ENCODE peak calls at places on chromosomes 5 and 9, in ten cellular contexts. F, C, Y, X, P, D, U, N, Q and V are unnamed samples. For H3K4me1, the result is how much of the 10 kb centered on the place peaks cover.

GRCh38 chr9:92961627-92962302 is 14.4 kb downstream of the FGD3 start:
- DNase-seq in F (no peak), C (no peak), Y (no peak), X (no peak), P (peak), D (no peak), U (no peak), N (no peak), Q (no peak), V (no peak)

GRCh38 chr5:65760504-65761275 is 38.7 kb downstream of the NLN start:
- DNase-seq in F (no peak), C (peak), Y (peak), X (peak), P (peak), D (no peak), U (peak), N (peak), Q (no peak), V (no peak)

GRCh38 chr9:81626511-81626910 is 62.8 kb downstream of the TLE1 start:
- DNase-seq in F (no peak), C (no peak), Y (peak), X (no peak), P (no peak), D (no peak), U (peak), N (no peak), Q (no peak), V (peak)

GRCh38 chr9:134264169-134264568 is 62.1 kb upstream of the RXRA start:
- DNase-seq in F (no peak), C (peak), Y (no peak), X (no peak), P (no peak), D (no peak), U (no peak), N (no peak), Q (no peak), V (no peak)

GRCh38 chr9:136969150-136969549 is 8.2 kb upstream of the PTGDS start:
- DNase-seq in F (no peak), C (no peak), Y (no peak), X (no peak), P (no peak), D (no peak), U (no peak), N (no peak), Q (no peak), V (no peak)

GRCh38 chr5:56950626-56951130 is 1.2 kb downstream of the MIER3 start:
- DNase-seq in F (peak), C (peak), Y (peak), X (peak), P (peak), D (peak), U (peak), N (peak), Q (peak), V (no peak)

GRCh38 chr5:149035282-149035882 is 27.5 kb downstream of the SH3TC2 start:
- DNase-seq in F (peak), C (peak), Y (peak), X (peak), P (peak), D (peak), U (peak), N (peak), Q (peak), V (peak)

GRCh38 chr5:1118231-1118698 is 6.4 kb upstream of the SLC12A7 start:
- DNase-seq in F (no peak), C (peak), Y (no peak), X (peak), P (no peak), D (no peak), U (peak), N (no peak), Q (no peak), V (no peak)

GRCh38 chr5:1808466-1808865 is 7.3 kb downstream of the NDUFS6 start:
- DNase-seq in F (no peak), C (no peak), Y (peak), X (peak), P (no peak), D (peak), U (peak), N (no peak), Q (no peak), V (no peak)

GRCh38 chr5:14239404-14239803 is 96.3 kb downstream of the TRIO start:
- DNase-seq in F (no peak), C (no peak), Y (no peak), X (no peak), P (no peak), D (no peak), U (no peak), N (no peak), Q (no peak), V (no peak)

GRCh38 chr9:91179237-91180138 is 182.2 kb downstream of the AUH start:
- DNase-seq in F (no peak), C (no peak), Y (peak), X (no peak), P (no peak), D (no peak), U (peak), N (no peak), Q (no peak), V (no peak)

GRCh38 chr5:29162297-29162696 is 2031.2 kb upstream of the CDH6 start:
- DNase-seq in F (no peak), C (no peak), Y (no peak), X (no peak), P (no peak), D (no peak), U (no peak), N (no peak), Q (no peak), V (no peak)

GRCh38 chr5:11174601-11175000 is 413.6 kb upstream of the DAP start:
- DNase-seq in F (no peak), C (no peak), Y (no peak), X (no peak), P (no peak), D (peak), U (no peak), N (no peak), Q (no peak), V (no peak)

GRCh38 chr5:6766558-6767191 is 53.4 kb downstream of the TENT4A start:
- DNase-seq in F (peak), C (peak), Y (peak), X (peak), P (peak), D (peak), U (peak), N (peak), Q (peak), V (peak)

GRCh38 chr5:169097374-169097831 is 203.5 kb downstream of the SLIT3 start:
- DNase-seq in F (no peak), C (no peak), Y (peak), X (no peak), P (no peak), D (peak), U (peak), N (peak), Q (no peak), V (no peak)

GRCh38 chr9:34650816-34651215 is 1.2 kb upstream of the IL11RA start:
- DNase-seq in F (no peak), C (no peak), Y (no peak), X (peak), P (no peak), D (peak), U (no peak), N (no peak), Q (no peak), V (no peak)

GRCh38 chr9:34652608-34653007 is 623 bp downstream of the IL11RA start:
- DNase-seq in F (no peak), C (no peak), Y (peak), X (peak), P (no peak), D (peak), U (no peak), N (no peak), Q (no peak), V (no peak)

GRCh38 chr9:34653131-34653530 is 1.1 kb downstream of the IL11RA start:
- DNase-seq in F (no peak), C (no peak), Y (peak), X (peak), P (no peak), D (peak), U (peak), N (no peak), Q (no peak), V (no peak)

GRCh38 chr9:34651876-34652602 is at the start of gene IL11RA:
- DNase-seq in F (peak), C (peak), Y (peak), X (peak), P (peak), D (peak), U (peak), N (peak), Q (peak), V (peak)

GRCh38 chr9:34651286-34651685 is 699 bp upstream of the IL11RA start:
- DNase-seq in F (no peak), C (peak), Y (peak), X (peak), P (no peak), D (peak), U (peak), N (no peak), Q (no peak), V (no peak)
- H3K4me1 ChIP-seq in F (under half), C (half or more), Y (half or more), X (under half), P (under half), D (half or more), U (under half), N (half or more), Q (half or more), V (under half)

GRCh38 chr5:96966801-96967200 is 30.9 kb downstream of the LNPEP start:
- DNase-seq in F (no peak), C (no peak), Y (no peak), X (no peak), P (no peak), D (no peak), U (no peak), N (no peak), Q (no peak), V (no peak)
- H3K4me1 ChIP-seq in F (under half), C (half or more), Y (under half), X (under half), P (half or more), D (half or more), U (under half), N (under half), Q (under half), V (under half)

GRCh38 chr9:34190996-34191892 is 12.4 kb downstream of the UBAP1 start:
- DNase-seq in F (peak), C (no peak), Y (peak), X (peak), P (no peak), D (peak), U (no peak), N (no peak), Q (no peak), V (no peak)
- H3K4me1 ChIP-seq in F (under half), C (half or more), Y (under half), X (under half), P (under half), D (under half), U (under half), N (under half), Q (under half), V (under half)

GRCh38 chr5:3121813-3122212 is 370.3 kb upstream of the IRX2 start:
- DNase-seq in F (no peak), C (no peak), Y (no peak), X (no peak), P (no peak), D (no peak), U (no peak), N (no peak), Q (no peak), V (no peak)
- H3K4me1 ChIP-seq in F (under half), C (under half), Y (under half), X (under half), P (under half), D (under half), U (under half), N (under half), Q (under half), V (under half)

GRCh38 chr9:4829956-4830355 is 37.2 kb downstream of the RCL1 start:
- DNase-seq in F (no peak), C (no peak), Y (peak), X (no peak), P (no peak), D (peak), U (peak), N (no peak), Q (no peak), V (no peak)
- H3K4me1 ChIP-seq in F (half or more), C (under half), Y (half or more), X (under half), P (under half), D (half or more), U (under half), N (under half), Q (under half), V (under half)

DNA sequence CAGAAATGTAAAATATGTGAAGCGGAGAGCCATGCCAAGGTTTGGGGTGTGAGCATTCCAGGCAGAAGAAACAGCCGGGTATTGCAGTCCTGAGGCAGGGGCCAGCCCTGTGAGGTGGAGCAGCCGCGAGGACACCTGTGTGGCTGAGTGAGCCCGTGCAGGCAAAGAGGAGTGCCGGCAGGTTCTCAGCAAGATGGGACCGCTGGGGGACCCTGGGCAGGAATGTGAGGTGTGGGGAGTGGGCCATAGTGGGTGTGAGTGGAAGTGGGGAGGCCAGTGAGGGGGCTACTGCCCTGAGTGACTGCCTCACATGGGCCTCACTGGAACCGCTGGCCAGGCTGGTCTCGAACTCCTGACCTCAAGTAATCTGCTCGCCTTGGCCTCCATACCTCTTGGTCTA is 8.1 kb upstream of the PRR7 start:
- DNase-seq in F (no peak), C (no peak), Y (no peak), X (no peak), P (no peak), D (no peak), U (no peak), N (no peak), Q (no peak), V (no peak)
- H3K4me1 ChIP-seq in F (under half), C (under half), Y (under half), X (under half), P (half or more), D (under half), U (under half), N (under half), Q (under half), V (under half)